ENCODE peak calls at places on chromosomes 11 and 22, in six cellular contexts. B is neural progenitor cell, F is GM23338, N is hepatocyte, T is OCI-LY7, R is PC-3. E is an unnamed sample. For H3K4me1, the result is how much of the 10 kb centered on the place peaks cover.

GRCh38 chr11:64284962-64285884 is at the start of gene GPR137:
- DNase-seq in B (peak), F (peak), N (peak), T (peak), R (peak), E (peak)

GRCh38 chr11:88552377-88553029 is 215.0 kb upstream of the CTSC start:
- DNase-seq in B (peak), F (peak), N (peak), T (peak), R (peak), E (peak)

GRCh38 chr11:116721983-116722382 is 50.8 kb downstream of the BUD13 start:
- DNase-seq in B (no peak), F (no peak), N (no peak), T (no peak), R (no peak), E (no peak)

GRCh38 chr11:72224587-72225410 is at the start of gene INPPL1:
- DNase-seq in B (peak), F (peak), N (peak), T (peak), R (peak), E (peak)

GRCh38 chr11:19735512-19735911 is 22.9 kb downstream of the NAV2 start:
- DNase-seq in B (no peak), F (no peak), N (no peak), T (no peak), R (no peak), E (peak)

GRCh38 chr11:808427-809286 is 1.1 kb upstream of the RPLP2 start:
- DNase-seq in B (no peak), F (no peak), N (no peak), T (peak), R (no peak), E (peak)

GRCh38 chr11:118382954-118383353 is 18.5 kb upstream of the ATP5MG start:
- DNase-seq in B (no peak), F (no peak), N (no peak), T (no peak), R (no peak), E (no peak)

GRCh38 chr11:34618406-34618805 is 2.5 kb upstream of the EHF start:
- DNase-seq in B (no peak), F (no peak), N (no peak), T (no peak), R (no peak), E (no peak)

GRCh38 chr22:32103648-32104326 is 55.3 kb downstream of the C22orf42 start:
- DNase-seq in B (no peak), F (peak), N (no peak), T (peak), R (peak), E (peak)

GRCh38 chr22:47757741-47758140 is 995.3 kb downstream of the TBC1D22A start:
- DNase-seq in B (no peak), F (no peak), N (peak), T (no peak), R (no peak), E (no peak)

GRCh38 chr11:83035070-83035854 is 36.4 kb downstream of the RAB30 start:
- DNase-seq in B (no peak), F (no peak), N (no peak), T (peak), R (no peak), E (peak)

GRCh38 chr22:28505416-28506156 is 174.1 kb downstream of the TTC28 start:
- DNase-seq in B (peak), F (no peak), N (no peak), T (no peak), R (no peak), E (no peak)

GRCh38 chr11:41612415-41612814 is 153.0 kb upstream of the LRRC4C start:
- DNase-seq in B (peak), F (peak), N (peak), T (no peak), R (peak), E (no peak)

GRCh38 chr11:119795231-119795630 is 66.2 kb upstream of the NECTIN1 start:
- DNase-seq in B (no peak), F (no peak), N (peak), T (no peak), R (peak), E (peak)

GRCh38 chr22:40509401-40510134 is 127.0 kb downstream of the MRTFA start:
- DNase-seq in B (no peak), F (no peak), N (peak), T (no peak), R (no peak), E (peak)

GRCh38 chr22:25388866-25389540 is 169.6 kb downstream of the CRYBB2 start:
- DNase-seq in B (no peak), F (no peak), N (no peak), T (peak), R (no peak), E (no peak)

GRCh38 chr11:8985462-8985861 is 18.3 kb downstream of the NRIP3 start:
- DNase-seq in B (no peak), F (no peak), N (no peak), T (no peak), R (no peak), E (no peak)

GRCh38 chr11:69362315-69362714 is 68.4 kb downstream of the MYEOV start:
- DNase-seq in B (no peak), F (peak), N (no peak), T (no peak), R (no peak), E (no peak)
- TF ChIP-seq EZH2phosphoT487 in B (no peak), F (no peak), N (no peak), T (no peak), R (no peak), E (no peak)

DNA sequence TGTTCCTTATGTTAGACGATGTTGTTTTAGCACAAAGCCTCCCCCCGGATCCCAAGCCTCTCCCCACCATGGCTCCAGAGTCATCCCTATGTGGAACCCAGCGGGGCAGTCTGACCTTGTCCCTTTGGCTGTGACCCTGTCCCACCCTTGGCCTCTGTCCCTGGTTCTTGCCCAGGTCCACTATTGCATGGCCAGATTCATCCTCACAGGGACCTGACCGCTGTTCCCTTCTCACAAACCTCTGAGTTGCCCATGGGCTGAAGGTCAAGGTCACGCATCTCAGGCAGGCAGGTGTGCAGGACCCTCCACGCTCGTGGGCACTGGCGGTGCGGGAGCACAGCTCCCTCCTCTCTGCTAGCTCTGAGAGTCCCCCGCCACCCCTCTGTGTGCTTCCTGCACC is 39.0 kb downstream of the BCR start:
- DNase-seq in B (no peak), F (no peak), N (no peak), T (no peak), R (no peak), E (no peak)
- H3K4me1 ChIP-seq in B (under half), F (half or more), N (half or more), T (half or more), R (under half), E (under half)

DNA sequence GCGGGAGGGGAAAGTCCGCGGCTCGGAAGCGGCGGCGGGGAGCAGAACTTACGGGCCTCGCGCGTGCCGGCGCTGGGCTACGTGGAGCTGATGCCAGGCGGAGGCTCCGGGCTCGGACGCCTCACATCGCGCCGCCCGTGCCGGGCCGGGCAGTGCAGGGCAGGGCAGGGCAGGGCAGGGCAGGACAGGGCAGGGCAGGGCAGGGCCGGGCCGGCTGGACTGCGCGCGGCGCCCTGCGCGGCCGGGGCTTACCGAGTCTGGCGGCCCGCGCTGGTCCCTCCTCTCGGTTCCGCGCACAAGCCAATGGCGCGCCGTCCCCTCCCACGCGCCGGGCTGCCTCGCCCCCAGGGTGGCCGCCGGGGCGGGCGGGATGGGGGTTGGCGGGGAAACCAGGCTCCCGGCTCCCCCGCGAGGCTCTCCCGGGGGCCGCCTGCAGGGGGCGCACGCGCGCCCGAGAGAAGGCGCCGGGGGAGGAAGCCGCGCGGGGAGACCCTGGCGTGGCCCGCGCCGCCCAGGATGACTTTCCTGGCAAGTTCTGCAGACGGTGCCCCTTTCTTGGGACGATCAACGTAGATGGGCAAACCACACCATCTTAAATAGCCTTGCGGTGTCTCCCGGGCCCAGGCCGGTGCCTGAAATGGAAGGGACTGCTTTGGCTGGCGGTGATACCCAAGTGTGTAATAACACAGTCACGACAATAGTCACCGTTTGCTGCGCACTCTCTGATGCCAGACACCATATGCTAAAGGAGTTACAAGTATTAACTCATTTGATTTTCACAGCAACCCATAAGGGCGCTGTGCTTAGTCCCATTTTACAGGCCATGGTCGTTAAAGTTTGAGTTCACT is at the start of gene TP53I11:
- DNase-seq in B (peak), F (no peak), N (peak), T (no peak), R (peak), E (peak)
- H3K4me3 ChIP-seq in B (peak), F (peak), N (peak), T (no peak), R (peak), E (peak)

GRCh38 chr11:74366576-74366975 is 31.7 kb downstream of the PGM2L1 start:
- DNase-seq in B (peak), F (peak), N (no peak), T (no peak), R (no peak), E (peak)
- TF ChIP-seq EZH2phosphoT487 in B (no peak), F (no peak), N (no peak), T (no peak), R (no peak), E (no peak)

GRCh38 chr11:96157517-96157873 is 185.5 kb downstream of the MAML2 start:
- DNase-seq in B (no peak), F (no peak), N (no peak), T (no peak), R (no peak), E (no peak)
- H3K4me1 ChIP-seq in B (under half), F (half or more), N (under half), T (under half), R (under half), E (half or more)

GRCh38 chr22:21650823-21651520 is 8.9 kb downstream of the SDF2L1 start:
- DNase-seq in B (peak), F (peak), N (peak), T (no peak), R (no peak), E (peak)
- H3K4me3 ChIP-seq in B (peak), F (peak), N (peak), T (peak), R (peak), E (peak)

GRCh38 chr22:36431977-36432376 is 44.2 kb upstream of the MYH9 start:
- DNase-seq in B (no peak), F (no peak), N (no peak), T (no peak), R (no peak), E (no peak)

GRCh38 chr22:36432592-36433317 is 45.0 kb upstream of the MYH9 start:
- DNase-seq in B (no peak), F (peak), N (no peak), T (no peak), R (no peak), E (no peak)

GRCh38 chr22:36439481-36440271 is 41.8 kb downstream of the TXN2 start:
- DNase-seq in B (no peak), F (no peak), N (peak), T (no peak), R (peak), E (peak)

GRCh38 chr22:36433318-36434231 is 45.8 kb upstream of the MYH9 start:
- DNase-seq in B (no peak), F (peak), N (no peak), T (no peak), R (no peak), E (no peak)

DNA sequence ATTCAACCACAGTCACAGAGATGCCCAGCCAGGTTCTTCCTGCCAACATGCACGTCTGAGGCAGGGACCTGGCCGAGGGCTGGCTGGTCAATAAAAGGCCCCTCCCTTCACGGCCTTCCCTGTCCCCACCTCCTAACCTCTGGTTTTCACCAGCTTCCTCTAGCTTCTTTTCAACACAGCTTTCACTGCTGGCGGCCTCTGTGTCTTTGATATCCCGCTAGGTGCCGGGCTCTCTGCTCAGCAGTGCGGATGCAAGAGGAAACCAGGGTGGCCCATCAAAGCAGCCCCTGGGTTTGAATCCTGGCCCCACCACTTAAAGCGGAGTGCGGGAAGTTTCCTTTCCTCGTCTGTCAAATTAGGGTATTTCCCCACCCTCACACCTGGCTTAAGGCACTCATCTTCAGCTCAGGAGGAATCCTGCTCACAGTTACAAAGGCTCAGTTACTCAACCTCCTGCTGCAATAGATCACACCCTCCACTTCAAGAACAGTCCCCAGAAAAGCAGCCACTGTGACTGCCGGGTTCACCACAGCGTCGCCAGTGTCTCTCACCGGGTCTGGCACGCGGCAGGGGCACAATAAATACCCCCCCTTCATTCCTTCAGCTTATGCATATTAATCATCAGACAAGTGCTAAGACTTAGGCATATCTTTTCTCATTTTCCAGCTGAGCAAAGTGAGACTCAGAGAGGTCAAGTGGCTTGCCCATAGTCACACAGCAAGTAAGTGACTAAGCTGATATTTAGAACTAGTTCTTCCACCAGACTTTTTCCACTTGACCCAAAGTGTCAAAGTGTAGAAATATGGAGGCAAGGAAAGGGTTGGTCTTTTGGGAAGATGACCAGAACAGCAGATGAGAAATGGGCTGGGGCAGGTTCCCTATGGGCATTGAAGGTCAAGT is 45.7 kb downstream of the TXN2 start:
- DNase-seq in B (peak), F (peak), N (peak), T (no peak), R (no peak), E (no peak)
- TF ChIP-seq EZH2phosphoT487 in B (no peak), F (no peak), N (no peak), T (no peak), R (no peak), E (no peak)

GRCh38 chr11:69304258-69304657 is 10.3 kb downstream of the MYEOV start:
- DNase-seq in B (no peak), F (no peak), N (no peak), T (no peak), R (no peak), E (no peak)
- H3K4me1 ChIP-seq in B (under half), F (under half), N (under half), T (under half), R (under half), E (under half)

DNA sequence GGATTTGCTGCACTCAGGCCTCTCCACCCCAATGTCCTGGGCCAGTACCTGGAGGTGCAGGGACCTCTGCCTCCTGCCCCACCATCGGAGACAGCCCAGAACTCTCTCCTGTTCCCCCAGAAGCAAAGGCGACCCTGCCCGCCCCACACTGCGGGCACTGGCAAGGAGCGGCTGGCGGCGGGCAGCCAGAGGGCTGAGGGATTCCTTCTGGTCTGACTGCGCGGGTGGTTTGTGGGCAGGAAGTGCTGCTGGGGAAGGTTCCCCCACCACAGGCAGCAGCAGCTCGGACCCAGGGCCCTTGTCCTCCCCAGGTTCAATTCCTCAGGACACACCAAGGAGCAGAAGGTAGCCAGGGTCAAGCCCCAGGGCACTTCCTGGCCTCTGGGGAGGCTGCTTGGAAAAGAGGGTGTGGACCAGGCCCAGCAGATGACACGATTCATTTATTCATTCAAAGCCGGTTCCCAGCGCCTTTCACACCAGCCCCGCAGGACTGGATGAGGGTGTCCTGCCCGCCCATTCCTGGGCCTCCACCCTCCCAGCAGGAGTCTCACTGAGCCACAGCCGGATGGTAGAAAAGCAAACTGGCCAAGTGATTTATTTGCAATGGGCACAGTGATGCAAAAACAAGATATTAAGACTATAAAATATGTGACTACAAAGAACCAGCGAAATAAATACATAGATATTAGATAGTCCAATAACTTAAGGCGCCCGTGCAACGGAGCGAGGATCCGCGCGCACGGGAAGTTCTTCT is 1.2 kb downstream of the PHLDA2 start:
- DNase-seq in B (no peak), F (no peak), N (no peak), T (no peak), R (peak), E (peak)
- H3K4me3 ChIP-seq in B (peak), F (peak), N (peak), T (no peak), R (peak), E (peak)

DNA sequence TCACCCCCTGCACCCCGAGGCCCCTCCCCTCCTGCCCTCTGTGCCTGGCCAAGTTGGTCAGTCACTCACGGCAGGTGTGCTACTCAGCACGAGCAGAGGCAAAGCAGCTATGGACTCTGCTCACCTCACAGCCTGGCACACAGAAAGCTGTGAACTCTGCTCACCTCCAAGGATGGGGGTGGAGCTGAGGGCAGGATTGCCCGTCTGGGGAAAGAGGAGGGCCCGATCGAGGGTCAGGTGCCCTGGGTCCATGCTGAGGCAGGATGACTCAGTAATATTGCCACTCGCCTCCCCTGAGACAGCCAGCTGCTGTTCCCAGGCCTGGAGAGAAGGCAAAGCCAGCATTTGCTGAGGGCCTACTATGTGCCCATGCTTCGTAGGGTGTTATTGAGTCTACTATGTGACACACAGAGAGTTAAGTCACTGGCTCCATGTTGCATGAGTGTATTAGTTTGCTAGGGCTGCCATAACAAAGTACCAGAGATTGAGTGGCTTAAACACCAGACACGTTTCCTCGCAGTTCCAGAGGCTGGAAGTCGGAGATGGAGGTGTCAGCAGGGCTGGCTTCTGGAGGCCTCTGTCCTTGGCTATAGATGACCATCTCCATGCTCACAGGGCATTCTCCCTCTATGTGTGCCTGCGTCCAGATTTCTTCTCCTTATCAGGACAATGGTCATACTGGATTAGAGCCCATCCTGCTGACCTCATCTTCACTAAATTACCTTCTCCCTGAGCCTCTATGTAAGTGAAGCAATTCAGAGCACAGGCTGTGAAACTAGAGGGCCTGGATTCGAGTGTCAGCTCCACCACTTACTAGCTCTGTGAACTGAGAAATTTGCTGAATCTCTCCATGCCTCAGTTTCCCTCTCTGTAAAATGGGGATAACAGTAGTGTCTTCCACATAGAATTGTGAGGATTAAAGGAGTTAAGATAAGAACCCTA is 13.2 kb upstream of the TSKU start:
- DNase-seq in B (no peak), F (no peak), N (peak), T (no peak), R (peak), E (peak)
- TF ChIP-seq EZH2phosphoT487 in B (no peak), F (no peak), N (no peak), T (no peak), R (no peak), E (no peak)

E was measured in GM23248.